ENCODE peak calls at places on chromosomes 5 and 9, in seven cellular contexts. One of them, this sample, is unnamed.

GRCh38 chr9:130342714-130343085 is 77.1 kb downstream of the HMCN2 start:
- DNase-seq in left ventricle myocardium inferior: no peak
- DNase-seq in stomach: no peak
- DNase-seq in RPMI7951: no peak
- DNase-seq in choroid plexus epithelial cell: no peak
- DNase-seq in germinal center: no peak
- DNase-seq in SK-MEL-5: no peak
- DNase-seq in this sample: no peak

GRCh38 chr5:180366303-180366702 is 13.2 kb upstream of the GFPT2 start:
- DNase-seq in left ventricle myocardium inferior: no peak
- DNase-seq in stomach: no peak
- DNase-seq in RPMI7951: peak; percentile 65
- DNase-seq in choroid plexus epithelial cell: no peak
- DNase-seq in germinal center: no peak
- DNase-seq in SK-MEL-5: peak; percentile 37
- DNase-seq in this sample: peak; percentile 82

GRCh38 chr5:14110680-14111079 is 32.5 kb upstream of the TRIO start:
- DNase-seq in left ventricle myocardium inferior: no peak
- DNase-seq in stomach: no peak
- DNase-seq in RPMI7951: peak; percentile 80
- DNase-seq in choroid plexus epithelial cell: peak; percentile 70
- DNase-seq in germinal center: no peak
- DNase-seq in SK-MEL-5: no peak
- DNase-seq in this sample: no peak

GRCh38 chr9:3498691-3499090 is 27.1 kb downstream of the RFX3 start:
- DNase-seq in left ventricle myocardium inferior: no peak
- DNase-seq in stomach: no peak
- DNase-seq in RPMI7951: no peak
- DNase-seq in choroid plexus epithelial cell: peak; percentile 77
- DNase-seq in germinal center: no peak
- DNase-seq in SK-MEL-5: no peak
- DNase-seq in this sample: no peak

GRCh38 chr5:157108961-157109360 is at the start of gene HAVCR2:
- DNase-seq in left ventricle myocardium inferior: no peak
- DNase-seq in stomach: peak; percentile 39
- DNase-seq in RPMI7951: no peak
- DNase-seq in choroid plexus epithelial cell: no peak
- DNase-seq in germinal center: peak; percentile 77
- DNase-seq in SK-MEL-5: no peak
- DNase-seq in this sample: no peak

GRCh38 chr5:132557425-132557805 is 638 bp downstream of the RAD50 start:
- DNase-seq in left ventricle myocardium inferior: peak; percentile 22
- DNase-seq in stomach: peak; percentile 49
- DNase-seq in RPMI7951: peak; percentile 47
- DNase-seq in choroid plexus epithelial cell: peak; percentile 33
- DNase-seq in germinal center: peak; percentile 24
- DNase-seq in SK-MEL-5: peak; percentile 42
- DNase-seq in this sample: no peak

GRCh38 chr9:126671381-126671831 is 57.7 kb downstream of the LMX1B start:
- DNase-seq in left ventricle myocardium inferior: peak; percentile 50
- DNase-seq in stomach: no peak
- DNase-seq in RPMI7951: no peak
- DNase-seq in choroid plexus epithelial cell: peak; percentile 7
- DNase-seq in germinal center: no peak
- DNase-seq in SK-MEL-5: no peak
- DNase-seq in this sample: no peak

GRCh38 chr9:99368341-99369326 is 146.6 kb downstream of the SEC61B start:
- DNase-seq in left ventricle myocardium inferior: peak; percentile 66
- DNase-seq in stomach: no peak
- DNase-seq in RPMI7951: peak; percentile 88
- DNase-seq in choroid plexus epithelial cell: peak; percentile 75
- DNase-seq in germinal center: peak; percentile 8
- DNase-seq in SK-MEL-5: peak; percentile 91
- DNase-seq in this sample: peak; percentile 98

GRCh38 chr5:53476019-53476418 is 4.4 kb upstream of the FST start:
- DNase-seq in left ventricle myocardium inferior: no peak
- DNase-seq in stomach: no peak
- DNase-seq in RPMI7951: no peak
- DNase-seq in choroid plexus epithelial cell: no peak
- DNase-seq in germinal center: no peak
- DNase-seq in SK-MEL-5: no peak
- DNase-seq in this sample: no peak

GRCh38 chr9:126856326-126856877 is 4.0 kb upstream of the ZBTB34 start:
- DNase-seq in left ventricle myocardium inferior: no peak
- DNase-seq in stomach: no peak
- DNase-seq in RPMI7951: no peak
- DNase-seq in choroid plexus epithelial cell: no peak
- DNase-seq in germinal center: no peak
- DNase-seq in SK-MEL-5: no peak
- DNase-seq in this sample: no peak

GRCh38 chr9:69637801-69638200 is 34.4 kb downstream of the APBA1 start:
- DNase-seq in left ventricle myocardium inferior: no peak
- DNase-seq in stomach: no peak
- DNase-seq in RPMI7951: peak; percentile 14
- DNase-seq in choroid plexus epithelial cell: peak; percentile 41
- DNase-seq in germinal center: no peak
- DNase-seq in SK-MEL-5: peak; percentile 7
- DNase-seq in this sample: peak; percentile 62

GRCh38 chr5:58382131-58382534 is 77.8 kb downstream of the PLK2 start:
- DNase-seq in left ventricle myocardium inferior: no peak
- DNase-seq in stomach: no peak
- DNase-seq in RPMI7951: peak; percentile 15
- DNase-seq in choroid plexus epithelial cell: no peak
- DNase-seq in germinal center: no peak
- DNase-seq in SK-MEL-5: no peak
- DNase-seq in this sample: no peak

GRCh38 chr9:14428781-14429230 is 114.9 kb upstream of the NFIB start:
- DNase-seq in left ventricle myocardium inferior: peak; percentile 67
- DNase-seq in stomach: peak; percentile 66
- DNase-seq in RPMI7951: peak; percentile 40
- DNase-seq in choroid plexus epithelial cell: peak; percentile 86
- DNase-seq in germinal center: peak; percentile 36
- DNase-seq in SK-MEL-5: peak; percentile 78
- DNase-seq in this sample: peak; percentile 50

GRCh38 chr5:43104102-43104501 is 16.6 kb upstream of the ZNF131 start:
- DNase-seq in left ventricle myocardium inferior: no peak
- DNase-seq in stomach: no peak
- DNase-seq in RPMI7951: peak; percentile 27
- DNase-seq in choroid plexus epithelial cell: no peak
- DNase-seq in germinal center: no peak
- DNase-seq in SK-MEL-5: no peak
- DNase-seq in this sample: no peak

GRCh38 chr5:172806897-172807672 is 27.0 kb upstream of the ERGIC1 start:
- DNase-seq in left ventricle myocardium inferior: peak; percentile 87
- DNase-seq in stomach: peak; percentile 93
- DNase-seq in RPMI7951: peak; percentile 79
- DNase-seq in choroid plexus epithelial cell: peak; percentile 94
- DNase-seq in germinal center: peak; percentile 95
- DNase-seq in SK-MEL-5: no peak
- DNase-seq in this sample: peak; percentile 30

GRCh38 chr9:2600307-2600706 is 21.3 kb upstream of the VLDLR start:
- DNase-seq in left ventricle myocardium inferior: no peak
- DNase-seq in stomach: no peak
- DNase-seq in RPMI7951: no peak
- DNase-seq in choroid plexus epithelial cell: no peak
- DNase-seq in germinal center: no peak
- DNase-seq in SK-MEL-5: peak; percentile 11
- DNase-seq in this sample: no peak

GRCh38 chr5:88548136-88548535 is 279.5 kb upstream of the TMEM161B start:
- DNase-seq in left ventricle myocardium inferior: no peak
- DNase-seq in stomach: no peak
- DNase-seq in RPMI7951: no peak
- DNase-seq in choroid plexus epithelial cell: no peak
- DNase-seq in germinal center: no peak
- DNase-seq in SK-MEL-5: no peak
- DNase-seq in this sample: no peak

GRCh38 chr5:124932791-124933600 is 186.6 kb upstream of the ZNF608 start:
- DNase-seq in left ventricle myocardium inferior: peak; percentile 31
- DNase-seq in stomach: peak; percentile 74
- DNase-seq in RPMI7951: peak; percentile 86
- DNase-seq in choroid plexus epithelial cell: no peak
- DNase-seq in germinal center: no peak
- DNase-seq in SK-MEL-5: no peak
- DNase-seq in this sample: no peak

GRCh38 chr9:93965830-93966577 is 10.8 kb upstream of the BARX1 start:
- DNase-seq in left ventricle myocardium inferior: no peak
- DNase-seq in stomach: peak; percentile 73
- DNase-seq in RPMI7951: no peak
- DNase-seq in choroid plexus epithelial cell: no peak
- DNase-seq in germinal center: no peak
- DNase-seq in SK-MEL-5: peak; percentile 59
- DNase-seq in this sample: no peak

This sample was measured in foreskin melanocyte.